ENCODE peak calls at places on chromosomes 2 and 18, in eight cellular contexts. One of them, this sample, is unnamed.

GRCh38 chr18:40868110-40868858 is 1086.8 kb upstream of the PIK3C3 start:
- DNase-seq in A549: peak
- DNase-seq in transverse colon: no peak
- DNase-seq in lower leg skin: no peak
- DNase-seq in H54: peak
- DNase-seq in Peyer's patch: no peak
- DNase-seq in right lobe of liver: no peak
- DNase-seq in body of pancreas: no peak
- DNase-seq in this sample: no peak

GRCh38 chr2:229089806-229090205 is 181.3 kb downstream of the PID1 start:
- DNase-seq in A549: no peak
- DNase-seq in transverse colon: no peak
- DNase-seq in lower leg skin: no peak
- DNase-seq in H54: no peak
- DNase-seq in Peyer's patch: no peak
- DNase-seq in right lobe of liver: no peak
- DNase-seq in body of pancreas: no peak
- DNase-seq in this sample: no peak

GRCh38 chr2:241912021-241912555 is 42.6 kb downstream of the RTP5 start:
- DNase-seq in A549: no peak
- DNase-seq in transverse colon: no peak
- DNase-seq in lower leg skin: peak
- DNase-seq in H54: no peak
- DNase-seq in Peyer's patch: no peak
- DNase-seq in right lobe of liver: peak
- DNase-seq in body of pancreas: no peak
- DNase-seq in this sample: no peak

GRCh38 chr2:209499071-209499470 is 75.2 kb downstream of the MAP2 start:
- DNase-seq in A549: no peak
- DNase-seq in transverse colon: no peak
- DNase-seq in lower leg skin: no peak
- DNase-seq in H54: no peak
- DNase-seq in Peyer's patch: no peak
- DNase-seq in right lobe of liver: no peak
- DNase-seq in body of pancreas: no peak
- DNase-seq in this sample: no peak

GRCh38 chr18:74806073-74806472 is 208.4 kb downstream of the ZNF407 start:
- DNase-seq in A549: no peak
- DNase-seq in transverse colon: peak
- DNase-seq in lower leg skin: no peak
- DNase-seq in H54: no peak
- DNase-seq in Peyer's patch: peak
- DNase-seq in right lobe of liver: no peak
- DNase-seq in body of pancreas: peak
- DNase-seq in this sample: no peak

GRCh38 chr2:70967189-70967588 is 11.2 kb upstream of the ANKRD53 start:
- DNase-seq in A549: no peak
- DNase-seq in transverse colon: no peak
- DNase-seq in lower leg skin: no peak
- DNase-seq in H54: no peak
- DNase-seq in Peyer's patch: no peak
- DNase-seq in right lobe of liver: no peak
- DNase-seq in body of pancreas: no peak
- DNase-seq in this sample: no peak

GRCh38 chr2:23235292-23235691 is 149.7 kb upstream of the KLHL29 start:
- DNase-seq in A549: no peak
- DNase-seq in transverse colon: no peak
- DNase-seq in lower leg skin: no peak
- DNase-seq in H54: peak
- DNase-seq in Peyer's patch: no peak
- DNase-seq in right lobe of liver: no peak
- DNase-seq in body of pancreas: no peak
- DNase-seq in this sample: no peak

GRCh38 chr2:219001100-219001576 is 7.9 kb upstream of the CRYBA2 start:
- DNase-seq in A549: no peak
- DNase-seq in transverse colon: no peak
- DNase-seq in lower leg skin: no peak
- DNase-seq in H54: no peak
- DNase-seq in Peyer's patch: no peak
- DNase-seq in right lobe of liver: no peak
- DNase-seq in body of pancreas: peak
- DNase-seq in this sample: no peak

GRCh38 chr2:62074233-62074632 is 121.7 kb upstream of the B3GNT2 start:
- DNase-seq in A549: no peak
- DNase-seq in transverse colon: no peak
- DNase-seq in lower leg skin: no peak
- DNase-seq in H54: no peak
- DNase-seq in Peyer's patch: no peak
- DNase-seq in right lobe of liver: no peak
- DNase-seq in body of pancreas: no peak
- DNase-seq in this sample: no peak

GRCh38 chr18:79245517-79246001 is 150.2 kb upstream of the NFATC1 start:
- DNase-seq in A549: peak
- DNase-seq in transverse colon: peak
- DNase-seq in lower leg skin: no peak
- DNase-seq in H54: peak
- DNase-seq in Peyer's patch: no peak
- DNase-seq in right lobe of liver: no peak
- DNase-seq in body of pancreas: no peak
- DNase-seq in this sample: no peak

GRCh38 chr2:227908266-227909054 is 37.0 kb downstream of the DAW1 start:
- DNase-seq in A549: no peak
- DNase-seq in transverse colon: no peak
- DNase-seq in lower leg skin: no peak
- DNase-seq in H54: no peak
- DNase-seq in Peyer's patch: no peak
- DNase-seq in right lobe of liver: no peak
- DNase-seq in body of pancreas: no peak
- DNase-seq in this sample: no peak

GRCh38 chr2:15284601-15285000 is 276.5 kb downstream of the NBAS start:
- DNase-seq in A549: no peak
- DNase-seq in transverse colon: no peak
- DNase-seq in lower leg skin: no peak
- DNase-seq in H54: no peak
- DNase-seq in Peyer's patch: no peak
- DNase-seq in right lobe of liver: no peak
- DNase-seq in body of pancreas: no peak
- DNase-seq in this sample: no peak

GRCh38 chr2:83224591-83224990 is 1234.5 kb downstream of the SUCLG1 start:
- DNase-seq in A549: no peak
- DNase-seq in transverse colon: no peak
- DNase-seq in lower leg skin: no peak
- DNase-seq in H54: no peak
- DNase-seq in Peyer's patch: no peak
- DNase-seq in right lobe of liver: no peak
- DNase-seq in body of pancreas: no peak
- DNase-seq in this sample: no peak

GRCh38 chr2:158735822-158736580 is 59.1 kb upstream of the DAPL1 start:
- DNase-seq in A549: no peak
- DNase-seq in transverse colon: no peak
- DNase-seq in lower leg skin: no peak
- DNase-seq in H54: no peak
- DNase-seq in Peyer's patch: no peak
- DNase-seq in right lobe of liver: no peak
- DNase-seq in body of pancreas: no peak
- DNase-seq in this sample: no peak

GRCh38 chr2:240959941-240960308 is 38.5 kb upstream of the SNED1 start:
- DNase-seq in A549: no peak
- DNase-seq in transverse colon: no peak
- DNase-seq in lower leg skin: no peak
- DNase-seq in H54: no peak
- DNase-seq in Peyer's patch: peak
- DNase-seq in right lobe of liver: no peak
- DNase-seq in body of pancreas: no peak
- DNase-seq in this sample: no peak

GRCh38 chr2:8837795-8838140 is 355 bp upstream of the KIDINS220 start:
- DNase-seq in A549: no peak
- DNase-seq in transverse colon: no peak
- DNase-seq in lower leg skin: no peak
- DNase-seq in H54: no peak
- DNase-seq in Peyer's patch: no peak
- DNase-seq in right lobe of liver: no peak
- DNase-seq in body of pancreas: no peak
- DNase-seq in this sample: no peak

GRCh38 chr2:8840475-8841091 is 3.2 kb upstream of the KIDINS220 start:
- DNase-seq in A549: no peak
- DNase-seq in transverse colon: no peak
- DNase-seq in lower leg skin: no peak
- DNase-seq in H54: no peak
- DNase-seq in Peyer's patch: no peak
- DNase-seq in right lobe of liver: no peak
- DNase-seq in body of pancreas: no peak
- DNase-seq in this sample: no peak

GRCh38 chr2:8839189-8839965 is 2.0 kb upstream of the KIDINS220 start:
- DNase-seq in A549: no peak
- DNase-seq in transverse colon: no peak
- DNase-seq in lower leg skin: no peak
- DNase-seq in H54: no peak
- DNase-seq in Peyer's patch: no peak
- DNase-seq in right lobe of liver: no peak
- DNase-seq in body of pancreas: no peak
- DNase-seq in this sample: no peak

GRCh38 chr2:8833863-8834262 is 3.5 kb downstream of the KIDINS220 start:
- DNase-seq in A549: no peak
- DNase-seq in transverse colon: no peak
- DNase-seq in lower leg skin: no peak
- DNase-seq in H54: no peak
- DNase-seq in Peyer's patch: no peak
- DNase-seq in right lobe of liver: no peak
- DNase-seq in body of pancreas: no peak
- DNase-seq in this sample: no peak

DNA sequence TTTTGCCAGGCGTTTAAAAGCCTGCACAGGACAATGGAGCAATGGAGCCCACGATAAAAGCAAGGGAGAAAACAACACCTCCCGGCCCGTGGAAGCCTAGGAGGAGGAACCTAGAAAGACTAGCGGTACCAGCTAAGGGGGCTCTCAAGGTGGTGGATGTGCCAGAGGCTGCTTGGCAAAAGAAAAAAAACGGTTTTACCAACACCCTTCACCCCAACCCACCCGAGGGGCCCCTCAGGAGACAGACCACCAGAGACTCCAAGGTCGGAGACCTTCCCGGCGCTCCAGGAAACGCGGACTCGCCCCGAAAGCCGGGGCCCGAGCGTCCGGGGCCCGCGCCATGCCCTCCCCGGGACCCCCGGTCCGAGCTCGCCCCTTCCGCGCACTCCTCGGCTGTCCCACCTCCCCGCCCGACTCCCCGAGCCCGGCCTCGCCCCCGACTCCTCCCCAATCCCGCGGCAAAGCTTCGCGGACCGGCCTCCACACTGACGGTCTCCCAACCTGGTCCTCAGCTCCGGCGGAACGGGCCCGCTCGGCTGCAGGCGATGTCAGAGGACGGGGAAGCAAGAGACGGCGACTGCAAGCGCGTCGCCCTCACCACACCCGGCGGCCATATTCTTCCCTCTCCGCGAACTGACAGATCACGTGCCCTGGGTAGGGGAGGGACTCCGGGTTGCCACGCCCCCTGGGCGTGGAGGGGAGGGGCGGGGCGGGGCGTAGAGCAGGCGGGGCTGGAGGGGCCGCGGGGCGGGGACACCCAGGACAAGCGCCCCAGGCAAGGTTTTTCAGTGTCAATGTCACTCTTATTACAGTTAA is at the start of gene KIDINS220:
- DNase-seq in A549: peak
- DNase-seq in transverse colon: peak
- DNase-seq in lower leg skin: peak
- DNase-seq in H54: peak
- DNase-seq in Peyer's patch: peak
- DNase-seq in right lobe of liver: peak
- DNase-seq in body of pancreas: peak
- DNase-seq in this sample: peak
- TF ChIP-seq POLR2A in A549: peak
- TF ChIP-seq POLR2A in transverse colon: peak
- TF ChIP-seq POLR2A in lower leg skin: peak
- TF ChIP-seq POLR2A in H54: peak
- TF ChIP-seq POLR2A in Peyer's patch: peak
- TF ChIP-seq POLR2A in right lobe of liver: peak
- TF ChIP-seq POLR2A in body of pancreas: peak
- TF ChIP-seq POLR2A in this sample: peak

DNA sequence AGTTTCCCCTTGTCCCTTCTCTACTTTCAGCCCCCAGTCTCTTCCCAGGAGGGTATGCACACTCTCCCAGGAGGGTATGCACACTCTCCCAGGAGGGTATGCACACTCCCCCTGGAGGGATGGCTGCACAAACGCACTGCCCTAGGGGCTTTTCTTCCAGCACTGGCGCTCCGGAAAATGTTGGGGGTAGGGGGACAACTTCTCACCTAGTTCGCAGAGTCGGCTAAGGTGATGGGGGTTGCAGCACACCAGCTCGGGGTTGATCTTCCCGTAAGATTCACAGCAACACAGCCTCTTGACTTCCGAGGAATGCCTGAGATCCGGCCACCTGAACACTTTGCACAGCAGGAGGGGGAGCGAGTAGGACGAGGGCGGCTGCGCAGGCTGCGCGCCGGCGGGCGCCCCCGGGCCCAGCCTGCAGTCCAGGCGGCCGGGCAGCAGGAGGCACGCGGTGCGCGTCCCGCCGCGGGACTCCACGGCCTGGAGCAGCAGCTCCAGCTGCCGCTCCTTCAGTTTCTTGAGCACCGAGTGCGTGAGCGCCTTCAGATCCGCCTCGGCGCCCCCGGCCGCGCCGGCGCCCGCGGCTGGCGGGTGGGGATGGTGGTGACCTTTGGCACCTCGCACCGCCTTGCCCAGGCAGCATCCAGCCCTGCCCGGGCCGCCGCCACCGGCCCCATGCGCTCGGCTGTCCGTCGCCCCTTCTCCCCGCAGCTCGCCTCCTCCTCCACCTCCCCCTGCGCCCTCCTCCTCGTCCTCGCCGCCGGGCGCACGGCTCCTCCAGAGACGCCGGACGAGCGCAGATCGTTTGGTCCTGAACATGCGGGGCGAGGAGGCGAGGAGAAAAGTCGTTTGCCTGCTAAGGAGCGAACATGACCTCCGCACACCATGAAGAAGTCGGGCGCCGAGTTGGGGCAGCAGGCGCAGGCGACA is 894 bp downstream of the SMAD7 start:
- DNase-seq in A549: no peak
- DNase-seq in transverse colon: peak
- DNase-seq in lower leg skin: no peak
- DNase-seq in H54: no peak
- DNase-seq in Peyer's patch: peak
- DNase-seq in right lobe of liver: no peak
- DNase-seq in body of pancreas: peak
- DNase-seq in this sample: no peak
- TF ChIP-seq POLR2A in A549: no peak
- TF ChIP-seq POLR2A in transverse colon: peak
- TF ChIP-seq POLR2A in lower leg skin: no peak
- TF ChIP-seq POLR2A in H54: no peak
- TF ChIP-seq POLR2A in Peyer's patch: peak
- TF ChIP-seq POLR2A in right lobe of liver: no peak
- TF ChIP-seq POLR2A in body of pancreas: peak
- TF ChIP-seq POLR2A in this sample: no peak

GRCh38 chr2:230713331-230714121 is 884 bp downstream of the CAB39 start:
- DNase-seq in A549: no peak
- DNase-seq in transverse colon: peak
- DNase-seq in lower leg skin: peak
- DNase-seq in H54: peak
- DNase-seq in Peyer's patch: peak
- DNase-seq in right lobe of liver: peak
- DNase-seq in body of pancreas: peak
- DNase-seq in this sample: peak
- TF ChIP-seq POLR2A in A549: no peak
- TF ChIP-seq POLR2A in transverse colon: peak
- TF ChIP-seq POLR2A in lower leg skin: no peak
- TF ChIP-seq POLR2A in H54: no peak
- TF ChIP-seq POLR2A in Peyer's patch: peak
- TF ChIP-seq POLR2A in right lobe of liver: peak
- TF ChIP-seq POLR2A in body of pancreas: no peak
- TF ChIP-seq POLR2A in this sample: no peak

GRCh38 chr18:33588361-33588760 is 10.3 kb downstream of the ASXL3 start:
- DNase-seq in A549: no peak
- DNase-seq in transverse colon: no peak
- DNase-seq in lower leg skin: no peak
- DNase-seq in H54: no peak
- DNase-seq in Peyer's patch: no peak
- DNase-seq in right lobe of liver: no peak
- DNase-seq in body of pancreas: no peak
- DNase-seq in this sample: no peak
- TF ChIP-seq POLR2A in A549: no peak
- TF ChIP-seq POLR2A in transverse colon: no peak
- TF ChIP-seq POLR2A in lower leg skin: no peak
- TF ChIP-seq POLR2A in H54: no peak
- TF ChIP-seq POLR2A in Peyer's patch: no peak
- TF ChIP-seq POLR2A in right lobe of liver: no peak
- TF ChIP-seq POLR2A in body of pancreas: no peak
- TF ChIP-seq POLR2A in this sample: no peak